ENCODE peak calls at places on chromosomes 12 and 14, in six cellular contexts. N, S, G, I, Y and J are unnamed samples.

GRCh38 chr12:67740706-67741105 is 92.2 kb downstream of the DYRK2 start:
- DNase-seq in N (peak; percentile 16), S (no peak), G (no peak), I (no peak), Y (no peak), J (no peak)

GRCh38 chr12:43692064-43692463 is 66.5 kb downstream of the PUS7L start:
- DNase-seq in N (no peak), S (no peak), G (no peak), I (no peak), Y (peak; percentile 4), J (no peak)

GRCh38 chr12:108634225-108634795 is 616 bp upstream of the SELPLG start:
- DNase-seq in N (no peak), S (no peak), G (peak; percentile 55), I (no peak), Y (no peak), J (no peak)

GRCh38 chr14:84247693-84248092 is 1282.3 kb upstream of the FLRT2 start:
- DNase-seq in N (no peak), S (no peak), G (no peak), I (no peak), Y (no peak), J (no peak)

GRCh38 chr14:53399057-53399456 is 245.9 kb upstream of the DDHD1 start:
- DNase-seq in N (peak; percentile 91), S (no peak), G (no peak), I (peak; percentile 23), Y (peak; percentile 22), J (no peak)

GRCh38 chr12:94372379-94372930 is 87.2 kb downstream of the CEP83 start:
- DNase-seq in N (no peak), S (no peak), G (no peak), I (no peak), Y (no peak), J (no peak)

GRCh38 chr12:67193705-67194104 is 75.5 kb upstream of the CAND1 start:
- DNase-seq in N (peak; percentile 70), S (peak; percentile 8), G (no peak), I (no peak), Y (no peak), J (no peak)

GRCh38 chr12:108414021-108414420 is 74.9 kb upstream of the CMKLR1 start:
- DNase-seq in N (no peak), S (no peak), G (no peak), I (no peak), Y (no peak), J (no peak)

GRCh38 chr12:5713599-5714001 is 231.5 kb downstream of the ANO2 start:
- DNase-seq in N (no peak), S (no peak), G (no peak), I (no peak), Y (no peak), J (no peak)

GRCh38 chr12:117821480-117822175 is 147.2 kb downstream of the KSR2 start:
- DNase-seq in N (no peak), S (no peak), G (peak; percentile 27), I (no peak), Y (no peak), J (peak; percentile 52)

GRCh38 chr14:75126121-75126544 is 715 bp downstream of the NEK9 start:
- DNase-seq in N (no peak), S (no peak), G (no peak), I (no peak), Y (no peak), J (no peak)

GRCh38 chr12:112408621-112409020 is 784 bp downstream of the RPL6 start:
- DNase-seq in N (no peak), S (no peak), G (no peak), I (no peak), Y (no peak), J (no peak)

GRCh38 chr12:51897181-51897580 is 9.3 kb downstream of the ANKRD33 start:
- DNase-seq in N (no peak), S (no peak), G (no peak), I (no peak), Y (no peak), J (no peak)

GRCh38 chr12:3129301-3130052 is 52.3 kb downstream of the TSPAN9 start:
- DNase-seq in N (no peak), S (no peak), G (no peak), I (no peak), Y (no peak), J (no peak)

GRCh38 chr12:46523863-46524770 is 151.5 kb upstream of the SLC38A2 start:
- DNase-seq in N (no peak), S (peak; percentile 92), G (no peak), I (no peak), Y (peak; percentile 91), J (no peak)

GRCh38 chr12:10562306-10562933 is 51.0 kb downstream of the MAGOHB start:
- DNase-seq in N (peak; percentile 44), S (peak; percentile 16), G (no peak), I (no peak), Y (peak; percentile 48), J (peak; percentile 22)

GRCh38 chr12:40970320-40970907 is 217.7 kb upstream of the PDZRN4 start:
- DNase-seq in N (peak; percentile 79), S (peak; percentile 1), G (no peak), I (no peak), Y (peak; percentile 32), J (no peak)

GRCh38 chr12:45518516-45519235 is 210.8 kb upstream of the ARID2 start:
- DNase-seq in N (no peak), S (no peak), G (no peak), I (no peak), Y (no peak), J (no peak)

GRCh38 chr12:3317481-3317815 is 173.6 kb upstream of the PRMT8 start:
- DNase-seq in N (no peak), S (no peak), G (no peak), I (no peak), Y (no peak), J (no peak)

GRCh38 chr14:91885837-91886236 is 18.5 kb upstream of the TC2N start:
- DNase-seq in N (no peak), S (no peak), G (no peak), I (no peak), Y (no peak), J (no peak)

GRCh38 chr12:64110864-64111263 is 111.2 kb downstream of the KICS2 start:
- DNase-seq in N (no peak), S (no peak), G (no peak), I (no peak), Y (no peak), J (no peak)

GRCh38 chr12:78490841-78491240 is 373.7 kb upstream of the SYT1 start:
- DNase-seq in N (no peak), S (no peak), G (no peak), I (no peak), Y (no peak), J (no peak)

GRCh38 chr12:23596568-23596967 is 352.9 kb downstream of the SOX5 start:
- DNase-seq in N (no peak), S (no peak), G (no peak), I (no peak), Y (no peak), J (no peak)

DNA sequence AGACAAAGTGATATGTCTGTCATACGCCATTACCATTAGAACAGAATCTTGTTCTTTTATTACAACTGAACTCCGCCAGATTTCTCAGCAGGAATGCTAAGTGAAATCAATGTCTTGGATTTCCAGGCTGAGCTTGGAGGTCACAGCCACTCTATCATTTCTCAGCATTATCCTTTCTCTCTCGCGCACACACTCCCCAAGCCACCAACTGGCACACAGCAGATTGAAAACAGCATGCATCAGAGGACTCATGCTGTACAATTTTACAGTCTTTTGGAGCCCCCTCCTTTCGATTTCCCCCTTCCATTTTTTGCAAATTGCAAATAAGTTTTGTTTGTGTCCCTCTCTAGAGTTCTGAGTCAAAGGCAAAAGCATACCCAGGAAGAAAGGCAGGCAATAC is 348.5 kb downstream of the SOX5 start:
- DNase-seq in N (no peak), S (no peak), G (no peak), I (no peak), Y (no peak), J (no peak)
- TF ChIP-seq POLR2AphosphoS5 in N (no peak), S (no peak), G (no peak), I (no peak), Y (no peak), J (no peak)

DNA sequence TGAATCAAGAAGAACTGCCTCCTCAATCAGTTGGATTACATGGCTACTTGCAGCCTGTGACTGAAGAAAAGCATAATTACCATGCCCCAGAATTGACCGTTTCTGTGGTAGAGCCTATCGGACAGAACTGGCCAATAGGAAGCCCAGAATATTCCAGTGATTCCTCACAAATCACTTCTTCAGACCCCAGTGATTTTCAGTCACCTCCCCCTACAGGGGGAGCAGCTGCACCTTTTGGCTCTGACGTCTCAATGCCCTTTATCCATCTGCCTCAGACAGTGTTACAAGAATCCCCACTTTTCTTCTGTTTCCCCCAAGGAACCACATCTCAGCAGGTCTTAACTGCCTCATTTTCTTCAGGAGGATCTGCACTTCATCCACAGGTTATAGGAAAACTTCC is 80.8 kb downstream of the RAD52 start:
- DNase-seq in N (peak; percentile 44), S (no peak), G (no peak), I (no peak), Y (no peak), J (no peak)
- H3K4me3 ChIP-seq in N (no peak overlapping the region), S (no peak overlapping the region), G (no peak overlapping the region), I (no peak overlapping the region), Y (no peak overlapping the region), J (no peak overlapping the region)

GRCh38 chr14:96091149-96091693 is 52.1 kb downstream of the C14orf132 start:
- DNase-seq in N (no peak), S (no peak), G (no peak), I (no peak), Y (no peak), J (no peak)

GRCh38 chr14:96089401-96089800 is 50.2 kb downstream of the C14orf132 start:
- DNase-seq in N (no peak), S (no peak), G (no peak), I (no peak), Y (no peak), J (no peak)

GRCh38 chr14:96091941-96092411 is 52.8 kb downstream of the C14orf132 start:
- DNase-seq in N (no peak), S (no peak), G (no peak), I (no peak), Y (no peak), J (no peak)

GRCh38 chr14:96088911-96089310 is 49.7 kb downstream of the C14orf132 start:
- DNase-seq in N (no peak), S (no peak), G (no peak), I (no peak), Y (no peak), J (no peak)

DNA sequence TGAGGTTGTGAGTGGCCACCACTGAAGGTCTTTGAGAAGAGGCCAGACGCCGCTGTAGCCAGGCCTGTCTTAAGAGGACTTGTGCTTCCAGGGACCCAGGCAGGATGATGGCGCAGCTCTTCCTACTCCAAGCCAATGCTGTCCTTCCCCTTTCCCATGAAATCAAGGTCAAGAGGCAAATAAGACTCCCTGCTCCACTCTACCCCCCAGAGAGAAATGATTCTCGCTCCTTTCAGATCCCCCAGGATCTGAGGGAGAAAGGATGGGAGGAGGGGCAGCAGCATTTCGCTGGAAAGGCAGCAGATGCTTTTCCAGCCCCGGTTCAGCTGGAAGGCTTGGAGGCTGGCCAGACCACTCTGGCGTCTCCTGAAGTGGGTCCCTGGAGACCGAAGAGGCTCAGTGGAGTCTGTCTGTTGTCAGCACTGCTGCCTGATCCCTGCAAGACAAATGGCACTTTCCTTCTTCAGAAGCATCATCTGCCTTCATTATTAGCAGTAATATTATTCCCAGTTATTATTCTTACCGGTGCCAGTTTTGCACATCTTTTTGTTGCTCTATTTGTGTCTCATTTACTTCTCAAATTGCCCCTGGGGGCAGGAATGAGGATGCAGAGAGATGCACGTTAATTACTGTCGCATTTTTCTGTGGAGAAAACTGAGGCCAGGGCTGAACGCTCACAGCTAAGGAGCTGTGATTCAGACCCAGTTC is 51.4 kb downstream of the C14orf132 start:
- DNase-seq in N (no peak), S (no peak), G (peak; percentile 34), I (no peak), Y (no peak), J (no peak)
- TF ChIP-seq POLR2AphosphoS5 in N (no peak), S (no peak), G (no peak), I (no peak), Y (no peak), J (no peak)

GRCh38 chr12:8145754-8146415 is 10.9 kb upstream of the ZNF705A start:
- DNase-seq in N (peak; percentile 82), S (no peak), G (no peak), I (peak; percentile 50), Y (no peak), J (no peak)
- H3K4me3 ChIP-seq in N (no peak overlapping the region), S (no peak overlapping the region), G (no peak overlapping the region), I (no peak overlapping the region), Y (no peak overlapping the region), J (no peak overlapping the region)